ENCODE peak calls at places on chromosome 22, in nine cellular contexts. Z, V, L, W, S, I, P, U and B are unnamed samples.

GRCh38 chr22:46996595-46997310 is 234.3 kb downstream of the TBC1D22A start:
- DNase-seq in Z (no peak), V (no peak), L (no peak), W (no peak), S (no peak), I (no peak), P (no peak), U (no peak), B (no peak)

GRCh38 chr22:17883356-17883755 is 109.1 kb upstream of the BID start:
- DNase-seq in Z (no peak), V (no peak), L (no peak), W (no peak), S (no peak), I (no peak), P (no peak), U (no peak), B (no peak)

GRCh38 chr22:45341503-45341902 is 31.8 kb downstream of the FAM118A start:
- DNase-seq in Z (peak), V (no peak), L (no peak), W (peak), S (no peak), I (no peak), P (no peak), U (no peak), B (no peak)

GRCh38 chr22:44729391-44730012 is 22.9 kb upstream of the ARHGAP8 start:
- DNase-seq in Z (no peak), V (no peak), L (peak), W (peak), S (peak), I (no peak), P (peak), U (no peak), B (no peak)

GRCh38 chr22:18060646-18061620 is 16.9 kb upstream of the PEX26 start:
- DNase-seq in Z (no peak), V (no peak), L (no peak), W (no peak), S (no peak), I (no peak), P (no peak), U (no peak), B (no peak)

GRCh38 chr22:27004434-27004833 is 347.0 kb downstream of the MIAT start:
- DNase-seq in Z (no peak), V (no peak), L (no peak), W (no peak), S (no peak), I (no peak), P (no peak), U (no peak), B (no peak)

GRCh38 chr22:27090595-27090994 is 433.2 kb downstream of the MIAT start:
- DNase-seq in Z (no peak), V (no peak), L (no peak), W (no peak), S (no peak), I (no peak), P (no peak), U (no peak), B (no peak)

GRCh38 chr22:41539146-41540005 is 4.9 kb downstream of the POLR3H start:
- DNase-seq in Z (no peak), V (no peak), L (no peak), W (no peak), S (no peak), I (no peak), P (no peak), U (no peak), B (no peak)

GRCh38 chr22:49042066-49042465 is 785.6 kb downstream of the BRD1 start:
- DNase-seq in Z (no peak), V (no peak), L (no peak), W (no peak), S (no peak), I (no peak), P (no peak), U (no peak), B (no peak)

GRCh38 chr22:35578836-35579575 is 38.1 kb downstream of the MB start:
- DNase-seq in Z (no peak), V (no peak), L (no peak), W (peak), S (no peak), I (no peak), P (no peak), U (no peak), B (no peak)

GRCh38 chr22:46833228-46833627 is 70.8 kb downstream of the TBC1D22A start:
- DNase-seq in Z (no peak), V (no peak), L (no peak), W (no peak), S (no peak), I (no peak), P (no peak), U (no peak), B (no peak)